ENCODE peak calls at places on chromosome 16, in seven cellular contexts. O is transverse colon, S is H54, C is A549, G is spleen, V is stomach, W is adrenal gland. H is an unnamed sample.

GRCh38 chr16:85688586-85689284 is at the start of gene GINS2:
- DNase-seq in O (peak), V (peak), S (peak), C (peak), W (peak), G (peak), H (peak)

GRCh38 chr16:60230666-60231065 is 1496.5 kb upstream of the GOT2 start:
- DNase-seq in C (no peak), O (no peak), S (no peak), V (no peak), W (no peak), G (no peak), H (no peak)

GRCh38 chr16:19305443-19305842 is 19.9 kb downstream of the CLEC19A start:
- DNase-seq in O (no peak), S (no peak), V (no peak), G (no peak), W (no peak), C (no peak), H (no peak)

GRCh38 chr16:19443659-19444058 is 26.0 kb downstream of the TMC5 start:
- DNase-seq in O (no peak), S (no peak), C (no peak), V (no peak), W (no peak), G (no peak), H (no peak)

GRCh38 chr16:49947907-49948678 is 76.9 kb upstream of the CNEP1R1 start:
- DNase-seq in W (no peak), V (no peak), C (no peak), G (no peak), O (no peak), S (no peak), H (no peak)

GRCh38 chr16:65717006-65717720 is 595.3 kb upstream of the CDH11 start:
- DNase-seq in W (no peak), S (no peak), V (no peak), G (no peak), C (no peak), O (no peak), H (no peak)

GRCh38 chr16:23160082-23160481 is 10.8 kb upstream of the USP31 start:
- DNase-seq in O (no peak), W (no peak), S (no peak), V (no peak), C (no peak), G (no peak), H (no peak)

GRCh38 chr16:56107944-56108583 is 83.2 kb upstream of the GNAO1 start:
- DNase-seq in G (no peak), S (no peak), W (no peak), V (no peak), C (no peak), O (no peak), H (no peak)

GRCh38 chr16:49411121-49411970 is 37.7 kb downstream of the C16orf78 start:
- DNase-seq in V (no peak), S (no peak), W (no peak), C (no peak), G (no peak), O (no peak), H (no peak)

GRCh38 chr16:608019-608418 is 18.2 kb downstream of the RAB40C start:
- DNase-seq in V (no peak), G (no peak), W (no peak), O (no peak), S (no peak), C (no peak), H (no peak)

GRCh38 chr16:83808573-83809014 is 816 bp downstream of the HSBP1 start:
- DNase-seq in O (no peak), C (no peak), S (no peak), W (no peak), G (no peak), V (no peak), H (peak)

GRCh38 chr16:86942469-86943175 is 364.3 kb downstream of the FOXL1 start:
- DNase-seq in G (no peak), C (no peak), W (no peak), V (no peak), O (no peak), S (no peak), H (no peak)

GRCh38 chr16:55735120-55735781 is 79.5 kb downstream of the SLC6A2 start:
- DNase-seq in W (no peak), S (no peak), V (no peak), C (no peak), O (no peak), G (no peak), H (no peak)

GRCh38 chr16:23700509-23700908 is 12.5 kb downstream of the ERN2 start:
- DNase-seq in S (no peak), W (no peak), O (peak), C (no peak), G (no peak), V (no peak), H (no peak)

DNA sequence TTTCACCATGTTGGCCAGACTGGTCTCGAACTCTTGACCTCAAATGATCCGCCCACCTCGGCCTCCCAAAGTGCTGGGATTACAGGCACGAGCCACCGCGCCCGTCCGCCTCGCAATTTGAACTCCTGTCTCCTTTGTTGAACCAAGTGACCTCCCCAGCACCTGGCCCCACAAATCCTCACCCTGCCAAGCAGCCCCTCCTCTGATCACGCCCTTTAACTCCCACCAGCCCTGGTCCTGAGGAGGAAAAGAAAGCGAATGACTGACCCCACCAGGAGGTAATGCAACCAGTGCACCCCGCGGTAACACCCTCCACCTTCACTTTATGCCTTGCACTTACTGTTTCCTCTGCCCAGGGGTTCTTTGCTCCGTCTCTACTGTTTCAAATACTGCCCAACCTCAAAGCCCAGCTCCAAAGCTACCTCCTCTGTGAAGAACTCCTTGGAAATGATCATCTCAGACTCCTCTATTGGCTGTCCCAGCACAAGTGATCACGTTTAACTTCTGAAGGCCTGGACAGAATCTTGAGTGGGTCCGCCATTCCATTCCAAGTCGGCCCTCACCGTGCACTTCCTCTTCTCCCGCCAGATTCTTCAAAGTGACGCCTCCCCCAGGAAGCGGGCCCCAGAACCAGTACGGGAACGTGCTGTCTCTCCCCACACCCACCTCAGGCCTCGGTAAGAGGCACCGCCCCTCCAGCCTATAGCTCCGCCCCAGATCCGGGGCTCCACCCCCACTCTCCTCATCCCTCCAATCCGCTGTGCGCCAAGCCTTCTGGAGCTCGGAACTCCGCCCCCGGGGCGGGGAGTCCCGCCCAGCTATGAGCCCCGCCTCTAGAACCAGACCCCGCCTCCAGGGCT is 4.4 kb downstream of the CD19 start:
- DNase-seq in G (peak), V (peak), W (peak), S (peak), O (peak), C (peak), H (peak)
- TF ChIP-seq POLR2A in G (no peak), V (no peak), W (no peak), S (no peak), O (no peak), C (no peak), H (no peak)

GRCh38 chr16:30355954-30356308 is 823 bp upstream of the CD2BP2 start:
- DNase-seq in O (no peak), C (no peak), V (no peak), G (peak), W (no peak), S (no peak), H (no peak)

GRCh38 chr16:30356401-30357084 is 1.4 kb upstream of the CD2BP2 start:
- DNase-seq in W (peak), G (peak), V (no peak), S (no peak), O (peak), C (no peak), H (no peak)

GRCh38 chr16:30353438-30354129 is 1.5 kb downstream of the CD2BP2 start:
- DNase-seq in G (peak), W (peak), O (peak), S (no peak), C (no peak), V (no peak), H (no peak)

GRCh38 chr16:30354423-30355143 is 525 bp downstream of the CD2BP2 start:
- DNase-seq in G (peak), O (peak), S (no peak), V (no peak), W (peak), C (no peak), H (peak)

GRCh38 chr16:30355144-30355953 is at the start of gene CD2BP2:
- DNase-seq in S (peak), W (peak), G (peak), C (peak), V (peak), O (peak), H (peak)
- TF ChIP-seq POLR2A in S (peak), W (no peak), G (no peak), C (peak), V (no peak), O (peak), H (peak)

GRCh38 chr16:57807968-57808528 is 5.8 kb upstream of the KIFC3 start:
- DNase-seq in G (peak), V (peak), S (peak), C (peak), W (peak), O (peak), H (peak)
- TF ChIP-seq POLR2A in G (no peak), V (no peak), S (no peak), C (no peak), W (no peak), O (no peak), H (no peak)

DNA sequence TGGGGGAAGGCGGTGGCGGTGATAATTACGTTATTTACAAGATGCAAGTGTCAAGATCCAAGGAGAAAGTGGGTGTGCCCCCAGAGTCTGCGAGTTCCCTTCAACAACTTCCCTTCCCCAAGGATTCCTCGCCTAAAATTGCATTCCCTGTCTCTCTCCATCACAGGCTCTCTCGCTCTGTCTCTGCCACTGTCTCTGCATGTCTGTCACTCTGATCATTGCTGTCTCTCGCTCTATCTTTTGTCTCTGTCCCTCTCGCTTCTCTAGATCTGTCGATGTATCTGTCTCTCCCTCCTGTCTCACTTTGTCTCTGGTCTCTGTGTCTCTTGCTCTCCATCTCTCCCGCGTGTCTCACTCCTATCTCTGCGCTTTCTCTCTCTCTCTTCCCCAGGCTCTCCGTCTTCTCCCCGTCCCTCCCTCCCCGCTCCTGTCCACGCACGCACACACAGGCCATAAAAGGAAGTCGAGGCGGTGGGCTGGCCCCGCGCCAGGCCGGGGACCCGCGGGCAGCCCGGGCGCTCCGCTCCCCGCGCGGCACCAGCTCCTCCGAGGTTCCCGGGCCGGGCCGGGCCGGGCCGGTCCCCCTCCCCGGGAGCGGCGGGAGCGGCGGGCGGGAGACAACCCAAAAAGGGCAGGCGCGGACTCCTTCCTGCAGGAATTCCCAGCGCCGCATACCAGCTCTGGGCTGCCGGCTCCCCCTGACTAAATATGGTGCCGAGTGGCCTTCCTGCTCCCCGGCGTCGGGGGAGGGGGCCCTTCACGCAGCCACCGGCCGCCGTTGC is 1.1 kb upstream of the MYH11 start:
- DNase-seq in O (peak), V (peak), W (no peak), G (no peak), C (peak), S (peak), H (no peak)
- TF ChIP-seq POLR2A in O (peak), V (no peak), W (no peak), G (no peak), C (no peak), S (no peak), H (no peak)

GRCh38 chr16:67917140-67917851 is 14.4 kb downstream of the CTRL start:
- DNase-seq in W (no peak), S (no peak), O (no peak), C (no peak), G (no peak), V (no peak), H (no peak)

GRCh38 chr16:67919618-67920210 is 11.9 kb downstream of the CTRL start:
- DNase-seq in C (no peak), S (no peak), G (no peak), W (no peak), O (no peak), V (no peak), H (peak)

GRCh38 chr16:67915831-67916723 is 15.6 kb downstream of the CTRL start:
- DNase-seq in O (peak), V (peak), W (no peak), G (no peak), C (no peak), S (no peak), H (no peak)

GRCh38 chr16:67914758-67915622 is 16.7 kb downstream of the CTRL start:
- DNase-seq in G (no peak), C (no peak), V (no peak), O (no peak), S (no peak), W (no peak), H (no peak)

GRCh38 chr16:67917852-67918236 is 13.8 kb downstream of the CTRL start:
- DNase-seq in S (peak), C (peak), G (no peak), O (no peak), V (no peak), W (peak), H (peak)
- TF ChIP-seq POLR2A in S (no peak), C (no peak), G (no peak), O (no peak), V (no peak), W (no peak), H (no peak)

GRCh38 chr16:28538733-28539596 is at the start of gene NUPR1:
- DNase-seq in C (peak), V (peak), S (peak), W (peak), O (peak), G (no peak), H (no peak)
- TF ChIP-seq POLR2A in C (no peak), V (peak), S (no peak), W (peak), O (peak), G (no peak), H (no peak)

GRCh38 chr16:73026754-73027654 is 20.9 kb downstream of the ZFHX3 start:
- DNase-seq in O (no peak), S (no peak), V (no peak), W (no peak), G (no peak), C (no peak), H (no peak)
- TF ChIP-seq POLR2A in O (no peak), S (no peak), V (no peak), W (no peak), G (no peak), C (no peak), H (no peak)

DNA sequence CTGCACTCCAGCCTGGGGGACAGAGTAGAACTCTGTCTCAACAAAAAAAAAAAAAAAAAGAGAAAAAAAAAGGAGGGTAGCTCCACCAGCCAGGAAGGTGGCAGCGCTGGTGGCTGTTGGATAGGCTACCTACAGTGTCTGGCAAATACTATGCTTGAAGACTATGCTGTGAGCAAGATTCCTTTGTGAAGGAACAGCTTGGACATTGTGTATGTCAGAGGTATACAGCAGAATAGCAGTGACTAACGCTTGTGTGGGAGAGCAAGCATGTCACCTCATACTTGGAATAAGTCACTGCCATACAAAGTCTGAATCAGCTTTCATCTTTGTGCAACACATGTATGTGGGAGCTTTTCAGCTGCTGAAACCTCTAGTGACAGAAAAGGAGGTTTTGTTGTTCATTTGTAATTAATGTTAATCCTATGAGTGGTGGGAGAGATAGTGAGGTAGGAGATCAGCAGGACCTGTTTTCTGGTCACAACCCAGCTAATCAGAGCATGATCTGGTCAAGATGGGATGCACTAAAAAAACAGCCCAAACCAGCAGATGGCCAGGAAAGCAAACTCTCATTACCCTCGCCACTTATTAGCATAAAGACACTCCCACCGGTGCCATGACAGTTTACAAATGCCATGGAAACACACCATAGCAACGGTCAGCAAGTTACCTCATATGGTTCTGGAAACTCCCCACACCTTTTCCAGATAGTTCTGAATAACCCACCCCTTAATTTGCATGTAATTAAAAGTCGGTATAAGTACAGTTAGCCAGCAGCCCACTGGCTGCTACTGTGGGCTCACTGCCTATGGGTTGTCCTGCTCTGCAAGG is 6.8 kb upstream of the ITGAD start:
- DNase-seq in G (no peak), S (peak), O (no peak), W (no peak), V (no peak), C (peak), H (no peak)
- TF ChIP-seq POLR2A in G (no peak), S (no peak), O (no peak), W (no peak), V (no peak), C (no peak), H (no peak)

GRCh38 chr16:31356566-31357323 is 1.8 kb downstream of the ITGAX start:
- DNase-seq in W (no peak), O (no peak), V (no peak), C (no peak), S (no peak), G (peak), H (no peak)

GRCh38 chr16:31352344-31353115 is 2.4 kb upstream of the ITGAX start:
- DNase-seq in G (no peak), O (no peak), V (no peak), S (no peak), W (no peak), C (no peak), H (no peak)

GRCh38 chr16:31355701-31356100 is 725 bp downstream of the ITGAX start:
- DNase-seq in G (peak), C (no peak), O (no peak), W (no peak), V (no peak), S (no peak), H (no peak)

GRCh38 chr16:31351937-31352315 is 3.0 kb upstream of the ITGAX start:
- DNase-seq in O (no peak), G (peak), C (no peak), W (no peak), S (peak), V (no peak), H (no peak)

DNA sequence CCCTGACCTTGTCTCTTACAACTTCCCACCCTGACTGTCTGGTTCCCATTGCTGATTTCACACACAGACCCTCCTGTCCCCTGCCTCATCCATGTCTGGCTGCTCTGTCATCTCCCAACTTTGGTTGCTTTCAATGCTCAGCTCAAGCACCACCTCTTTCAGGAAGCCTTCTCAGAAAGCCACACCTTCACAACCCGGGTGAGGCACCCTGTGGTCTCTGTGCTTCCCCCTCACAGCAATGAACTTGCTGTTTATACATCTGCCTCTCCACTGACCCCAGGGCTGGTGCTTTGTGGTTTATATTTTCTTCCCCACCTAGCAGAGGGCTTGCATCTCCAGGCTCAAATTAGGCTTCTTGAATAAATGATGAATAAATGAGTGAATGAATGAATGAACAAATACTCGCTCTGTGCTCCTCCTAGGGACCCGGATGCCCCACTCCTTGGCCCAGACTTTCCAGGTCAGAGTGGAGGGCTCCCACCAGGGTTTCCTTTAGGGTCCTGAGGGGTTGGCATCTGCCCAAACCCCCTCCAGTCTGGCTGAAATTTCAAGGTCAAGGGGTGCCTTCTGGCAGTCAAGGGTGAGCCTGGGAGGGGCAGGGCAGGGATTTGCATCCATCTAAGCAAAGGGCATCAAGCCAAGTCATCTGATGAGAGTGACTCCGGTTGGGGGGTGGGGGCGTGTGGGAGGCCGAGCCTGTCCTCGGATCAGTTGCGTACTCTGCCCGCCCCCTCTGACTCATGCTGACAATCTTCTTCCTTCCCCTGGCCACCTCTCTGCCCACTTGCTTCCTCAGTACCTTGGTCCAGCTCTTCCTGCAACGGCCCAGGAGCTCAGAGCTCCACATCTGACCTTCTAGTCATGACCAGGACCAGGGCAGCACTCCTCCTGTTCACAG is at the start of gene ITGAX:
- DNase-seq in C (peak), W (peak), V (peak), S (peak), G (peak), O (peak), H (no peak)
- TF ChIP-seq POLR2A in C (no peak), W (no peak), V (no peak), S (peak), G (no peak), O (no peak), H (peak)

GRCh38 chr16:30401768-30402425 is 5.5 kb upstream of the ZNF771 start:
- DNase-seq in G (no peak), C (no peak), W (no peak), V (no peak), S (no peak), O (no peak), H (no peak)
- TF ChIP-seq POLR2A in G (no peak), C (no peak), W (no peak), V (no peak), S (no peak), O (no peak), H (no peak)

H was measured in erythroblast.